ENCODE peak calls at places on chromosome 20, in ten cellular contexts. One of them, this sample, is unnamed.

GRCh38 chr20:4244700-4245485 is 229.5 kb upstream of the RNF24 start:
- DNase-seq in fibroblast of lung: peak; percentile 94
- DNase-seq in SK-N-SH: no peak
- DNase-seq in IMR-90: no peak
- DNase-seq in A549: peak; percentile 85
- DNase-seq in MM.1S: no peak
- DNase-seq in HepG2: peak; percentile 95
- DNase-seq in neural progenitor cell: no peak
- DNase-seq in H1: no peak
- DNase-seq in GM23338: no peak
- DNase-seq in this sample: peak; percentile 87

GRCh38 chr20:13783528-13783927 is 1.2 kb downstream of the ESF1 start:
- DNase-seq in fibroblast of lung: no peak
- DNase-seq in SK-N-SH: no peak
- DNase-seq in IMR-90: no peak
- DNase-seq in A549: no peak
- DNase-seq in MM.1S: no peak
- DNase-seq in HepG2: no peak
- DNase-seq in neural progenitor cell: no peak
- DNase-seq in H1: no peak
- DNase-seq in GM23338: peak; percentile 4
- DNase-seq in this sample: no peak

GRCh38 chr20:26218301-26218700 is 521.6 kb upstream of the ZNF337 start:
- DNase-seq in fibroblast of lung: no peak
- DNase-seq in SK-N-SH: no peak
- DNase-seq in IMR-90: peak; percentile 5
- DNase-seq in A549: no peak
- DNase-seq in MM.1S: no peak
- DNase-seq in HepG2: no peak
- DNase-seq in neural progenitor cell: no peak
- DNase-seq in H1: no peak
- DNase-seq in GM23338: no peak
- DNase-seq in this sample: no peak

GRCh38 chr20:10783660-10784336 is 110.0 kb upstream of the JAG1 start:
- DNase-seq in fibroblast of lung: no peak
- DNase-seq in SK-N-SH: no peak
- DNase-seq in IMR-90: no peak
- DNase-seq in A549: no peak
- DNase-seq in MM.1S: no peak
- DNase-seq in HepG2: no peak
- DNase-seq in neural progenitor cell: no peak
- DNase-seq in H1: no peak
- DNase-seq in GM23338: peak; percentile 62
- DNase-seq in this sample: peak; percentile 47

GRCh38 chr20:60465993-60466682 is 507.9 kb downstream of the CDH26 start:
- DNase-seq in fibroblast of lung: no peak
- DNase-seq in SK-N-SH: no peak
- DNase-seq in IMR-90: no peak
- DNase-seq in A549: no peak
- DNase-seq in MM.1S: no peak
- DNase-seq in HepG2: no peak
- DNase-seq in neural progenitor cell: no peak
- DNase-seq in H1: no peak
- DNase-seq in GM23338: no peak
- DNase-seq in this sample: no peak

GRCh38 chr20:32972181-32973076 is 31.8 kb downstream of the SUN5 start:
- DNase-seq in fibroblast of lung: no peak
- DNase-seq in SK-N-SH: no peak
- DNase-seq in IMR-90: no peak
- DNase-seq in A549: no peak
- DNase-seq in MM.1S: peak; percentile 83
- DNase-seq in HepG2: no peak
- DNase-seq in neural progenitor cell: no peak
- DNase-seq in H1: no peak
- DNase-seq in GM23338: peak; percentile 13
- DNase-seq in this sample: no peak

GRCh38 chr20:12966468-12967085 is 42.2 kb upstream of the SPTLC3 start:
- DNase-seq in fibroblast of lung: peak; percentile 76
- DNase-seq in SK-N-SH: no peak
- DNase-seq in IMR-90: peak; percentile 63
- DNase-seq in A549: peak; percentile 61
- DNase-seq in MM.1S: peak; percentile 37
- DNase-seq in HepG2: peak; percentile 65
- DNase-seq in neural progenitor cell: peak; percentile 23
- DNase-seq in H1: no peak
- DNase-seq in GM23338: peak; percentile 17
- DNase-seq in this sample: peak; percentile 60

GRCh38 chr20:37335642-37336368 is 10.1 kb upstream of the SRC start:
- DNase-seq in fibroblast of lung: peak; percentile 50
- DNase-seq in SK-N-SH: no peak
- DNase-seq in IMR-90: peak; percentile 34
- DNase-seq in A549: peak; percentile 48
- DNase-seq in MM.1S: no peak
- DNase-seq in HepG2: peak; percentile 48
- DNase-seq in neural progenitor cell: no peak
- DNase-seq in H1: no peak
- DNase-seq in GM23338: no peak
- DNase-seq in this sample: no peak

GRCh38 chr20:62322428-62323073 is 19.8 kb downstream of the ADRM1 start:
- DNase-seq in fibroblast of lung: no peak
- DNase-seq in SK-N-SH: no peak
- DNase-seq in IMR-90: no peak
- DNase-seq in A549: no peak
- DNase-seq in MM.1S: no peak
- DNase-seq in HepG2: no peak
- DNase-seq in neural progenitor cell: no peak
- DNase-seq in H1: no peak
- DNase-seq in GM23338: no peak
- DNase-seq in this sample: no peak

GRCh38 chr20:62325172-62325905 is 22.5 kb downstream of the ADRM1 start:
- DNase-seq in fibroblast of lung: no peak
- DNase-seq in SK-N-SH: no peak
- DNase-seq in IMR-90: no peak
- DNase-seq in A549: no peak
- DNase-seq in MM.1S: no peak
- DNase-seq in HepG2: no peak
- DNase-seq in neural progenitor cell: no peak
- DNase-seq in H1: no peak
- DNase-seq in GM23338: no peak
- DNase-seq in this sample: no peak

GRCh38 chr20:62321978-62322377 is 19.2 kb downstream of the ADRM1 start:
- DNase-seq in fibroblast of lung: no peak
- DNase-seq in SK-N-SH: no peak
- DNase-seq in IMR-90: no peak
- DNase-seq in A549: no peak
- DNase-seq in MM.1S: no peak
- DNase-seq in HepG2: no peak
- DNase-seq in neural progenitor cell: no peak
- DNase-seq in H1: no peak
- DNase-seq in GM23338: no peak
- DNase-seq in this sample: no peak

GRCh38 chr20:62323146-62323979 is 20.6 kb downstream of the ADRM1 start:
- DNase-seq in fibroblast of lung: no peak
- DNase-seq in SK-N-SH: no peak
- DNase-seq in IMR-90: no peak
- DNase-seq in A549: no peak
- DNase-seq in MM.1S: no peak
- DNase-seq in HepG2: no peak
- DNase-seq in neural progenitor cell: no peak
- DNase-seq in H1: no peak
- DNase-seq in GM23338: no peak
- DNase-seq in this sample: no peak

DNA sequence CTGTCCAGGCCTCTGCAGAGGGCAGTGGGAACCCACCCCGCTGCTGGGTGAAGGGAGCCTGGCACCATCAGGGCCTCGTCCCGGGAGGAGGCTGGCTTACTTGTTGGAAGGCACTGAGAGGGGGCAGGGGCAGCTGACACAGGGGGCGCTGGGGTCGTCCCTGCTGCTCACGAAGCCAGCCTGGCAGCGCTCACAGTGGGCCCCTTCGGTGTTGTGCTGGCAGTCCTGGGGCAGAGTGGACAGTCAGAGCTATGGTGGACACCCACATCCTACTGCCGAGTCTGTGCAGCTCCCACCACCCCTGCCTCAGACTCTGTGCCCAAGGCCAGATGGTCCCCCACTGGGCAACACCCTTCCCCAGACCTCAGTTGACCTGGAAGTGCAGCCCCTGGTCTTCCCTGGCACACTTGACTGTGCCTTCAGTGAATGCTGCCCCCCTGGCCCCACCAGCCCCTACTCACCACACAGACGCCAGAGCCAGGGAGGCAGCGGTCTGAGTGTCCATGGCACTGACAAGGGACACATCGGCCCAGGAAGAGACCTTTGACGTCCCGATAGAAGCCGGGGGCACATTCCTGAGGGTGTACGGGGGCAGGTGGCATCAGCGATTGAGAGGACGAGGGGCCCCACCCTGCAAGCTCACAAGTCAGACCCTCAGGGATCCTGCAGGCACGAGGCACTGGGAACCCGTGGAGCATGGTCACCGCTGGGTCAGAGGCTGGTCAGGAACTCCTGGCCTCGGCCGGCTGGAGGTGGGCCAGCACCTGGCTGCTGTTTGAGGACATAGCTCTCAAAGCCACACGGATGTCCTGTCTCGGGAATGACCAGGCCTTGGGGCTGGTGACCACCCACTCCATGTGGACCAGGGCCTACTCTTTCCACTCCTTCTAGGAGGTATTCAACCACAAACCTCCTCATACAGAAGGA is 21.4 kb downstream of the ADRM1 start:
- DNase-seq in fibroblast of lung: no peak
- DNase-seq in SK-N-SH: no peak
- DNase-seq in IMR-90: no peak
- DNase-seq in A549: no peak
- DNase-seq in MM.1S: no peak
- DNase-seq in HepG2: no peak
- DNase-seq in neural progenitor cell: no peak
- DNase-seq in H1: no peak
- DNase-seq in GM23338: no peak
- DNase-seq in this sample: no peak
- H3K4me3 ChIP-seq in fibroblast of lung: no peak overlapping the region
- H3K4me3 ChIP-seq in SK-N-SH: no peak overlapping the region
- H3K4me3 ChIP-seq in IMR-90: no peak overlapping the region
- H3K4me3 ChIP-seq in A549: no peak overlapping the region
- H3K4me3 ChIP-seq in MM.1S: no peak overlapping the region
- H3K4me3 ChIP-seq in HepG2: no peak overlapping the region
- H3K4me3 ChIP-seq in neural progenitor cell: no peak overlapping the region
- H3K4me3 ChIP-seq in H1: no peak overlapping the region
- H3K4me3 ChIP-seq in GM23338: no peak overlapping the region
- H3K4me3 ChIP-seq in this sample: no peak overlapping the region

GRCh38 chr20:50826121-50826520 is 31.3 kb downstream of the BCAS4 start:
- DNase-seq in fibroblast of lung: peak; percentile 38
- DNase-seq in SK-N-SH: no peak
- DNase-seq in IMR-90: peak; percentile 8
- DNase-seq in A549: no peak
- DNase-seq in MM.1S: no peak
- DNase-seq in HepG2: no peak
- DNase-seq in neural progenitor cell: no peak
- DNase-seq in H1: no peak
- DNase-seq in GM23338: no peak
- DNase-seq in this sample: no peak

GRCh38 chr20:50823319-50823718 is 28.5 kb downstream of the BCAS4 start:
- DNase-seq in fibroblast of lung: no peak
- DNase-seq in SK-N-SH: no peak
- DNase-seq in IMR-90: no peak
- DNase-seq in A549: no peak
- DNase-seq in MM.1S: no peak
- DNase-seq in HepG2: no peak
- DNase-seq in neural progenitor cell: no peak
- DNase-seq in H1: no peak
- DNase-seq in GM23338: no peak
- DNase-seq in this sample: no peak

GRCh38 chr20:50821257-50821921 is 26.5 kb downstream of the BCAS4 start:
- DNase-seq in fibroblast of lung: no peak
- DNase-seq in SK-N-SH: no peak
- DNase-seq in IMR-90: no peak
- DNase-seq in A549: no peak
- DNase-seq in MM.1S: no peak
- DNase-seq in HepG2: no peak
- DNase-seq in neural progenitor cell: no peak
- DNase-seq in H1: no peak
- DNase-seq in GM23338: no peak
- DNase-seq in this sample: no peak

GRCh38 chr20:50821994-50822393 is 27.1 kb downstream of the BCAS4 start:
- DNase-seq in fibroblast of lung: no peak
- DNase-seq in SK-N-SH: no peak
- DNase-seq in IMR-90: no peak
- DNase-seq in A549: no peak
- DNase-seq in MM.1S: no peak
- DNase-seq in HepG2: no peak
- DNase-seq in neural progenitor cell: no peak
- DNase-seq in H1: no peak
- DNase-seq in GM23338: no peak
- DNase-seq in this sample: no peak

DNA sequence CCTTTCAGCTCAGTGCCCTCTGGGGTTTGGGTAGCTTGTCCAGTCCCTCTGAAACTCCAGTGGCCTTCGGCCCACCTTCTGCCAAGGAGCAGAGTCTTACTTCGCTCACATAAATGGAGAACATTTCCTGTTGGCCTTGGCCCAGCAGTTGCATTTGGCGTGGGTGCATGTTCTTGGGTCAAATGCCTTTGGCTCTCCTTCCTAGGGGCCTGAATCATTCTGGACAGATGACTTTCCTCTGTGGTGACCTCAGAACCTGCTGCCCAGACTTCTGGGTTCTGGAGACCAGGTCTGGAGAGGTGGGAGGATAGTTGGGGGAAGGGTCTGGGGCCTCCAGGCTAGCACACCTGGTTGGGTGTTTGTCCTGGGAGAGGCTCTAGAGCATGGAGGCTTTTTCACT is 29.3 kb downstream of the BCAS4 start:
- DNase-seq in fibroblast of lung: peak; percentile 75
- DNase-seq in SK-N-SH: no peak
- DNase-seq in IMR-90: peak; percentile 86
- DNase-seq in A549: peak; percentile 30
- DNase-seq in MM.1S: no peak
- DNase-seq in HepG2: no peak
- DNase-seq in neural progenitor cell: no peak
- DNase-seq in H1: no peak
- DNase-seq in GM23338: no peak
- DNase-seq in this sample: no peak
- H3K4me2 ChIP-seq in fibroblast of lung: peak overlapping the region; percentile 63
- H3K4me2 ChIP-seq in SK-N-SH: peak overlapping the region; percentile 69
- H3K4me2 ChIP-seq in IMR-90: peak overlapping the region; percentile 25
- H3K4me2 ChIP-seq in A549: no peak overlapping the region
- H3K4me2 ChIP-seq in MM.1S: no peak overlapping the region
- H3K4me2 ChIP-seq in HepG2: no peak overlapping the region
- H3K4me2 ChIP-seq in neural progenitor cell: no peak overlapping the region
- H3K4me2 ChIP-seq in H1: no peak overlapping the region
- H3K4me2 ChIP-seq in GM23338: no peak overlapping the region
- H3K4me2 ChIP-seq in this sample: no peak overlapping the region

DNA sequence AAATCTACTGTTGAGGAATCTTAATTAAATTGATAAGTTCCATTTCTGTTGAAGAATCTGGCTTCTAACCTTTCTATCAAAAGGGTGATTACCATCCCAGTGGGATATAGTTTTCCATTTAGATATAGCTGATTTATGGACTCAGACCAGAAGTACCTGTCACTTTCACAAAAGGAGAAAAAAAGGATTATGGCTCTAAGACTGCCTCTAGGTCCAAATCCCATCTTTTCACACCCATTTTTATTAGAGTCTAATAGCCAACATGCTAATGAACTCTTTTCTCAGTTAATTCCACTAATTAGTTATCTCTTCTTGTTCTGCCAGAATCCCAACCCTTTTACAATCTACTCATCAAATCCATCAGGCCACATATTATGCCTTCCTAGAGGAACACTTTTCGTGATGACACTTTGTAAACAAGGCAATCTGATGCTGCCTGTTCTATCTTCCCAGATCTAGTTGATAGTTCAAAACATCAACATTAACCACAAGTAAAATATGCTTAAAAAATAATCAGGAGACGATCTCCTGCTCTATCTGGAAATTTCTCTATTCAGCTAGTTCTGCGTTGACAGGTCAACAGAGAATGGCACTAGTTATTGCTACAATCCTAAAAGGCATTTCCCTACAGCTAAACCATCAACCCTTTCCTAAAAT is 2.2 kb downstream of the B4GALT5 start:
- DNase-seq in fibroblast of lung: no peak
- DNase-seq in SK-N-SH: no peak
- DNase-seq in IMR-90: no peak
- DNase-seq in A549: no peak
- DNase-seq in MM.1S: no peak
- DNase-seq in HepG2: no peak
- DNase-seq in neural progenitor cell: no peak
- DNase-seq in H1: no peak
- DNase-seq in GM23338: no peak
- DNase-seq in this sample: no peak
- H3K4me3 ChIP-seq in fibroblast of lung: peak overlapping the region; percentile 77
- H3K4me3 ChIP-seq in SK-N-SH: peak overlapping the region; percentile 93
- H3K4me3 ChIP-seq in IMR-90: peak overlapping the region; percentile 3
- H3K4me3 ChIP-seq in A549: peak overlapping the region; percentile 84
- H3K4me3 ChIP-seq in MM.1S: peak overlapping the region; percentile 4
- H3K4me3 ChIP-seq in HepG2: peak overlapping the region; percentile 95
- H3K4me3 ChIP-seq in neural progenitor cell: peak overlapping the region; percentile 99
- H3K4me3 ChIP-seq in H1: peak overlapping the region; percentile 77
- H3K4me3 ChIP-seq in GM23338: peak overlapping the region; percentile 92
- H3K4me3 ChIP-seq in this sample: peak overlapping the region; percentile 92

GRCh38 chr20:1666802-1667201 is 9.2 kb upstream of the SIRPG start:
- DNase-seq in fibroblast of lung: no peak
- DNase-seq in SK-N-SH: no peak
- DNase-seq in IMR-90: no peak
- DNase-seq in A549: no peak
- DNase-seq in MM.1S: no peak
- DNase-seq in HepG2: no peak
- DNase-seq in neural progenitor cell: no peak
- DNase-seq in H1: no peak
- DNase-seq in GM23338: no peak
- DNase-seq in this sample: no peak

GRCh38 chr20:1665345-1665744 is 7.8 kb upstream of the SIRPG start:
- DNase-seq in fibroblast of lung: no peak
- DNase-seq in SK-N-SH: no peak
- DNase-seq in IMR-90: no peak
- DNase-seq in A549: no peak
- DNase-seq in MM.1S: no peak
- DNase-seq in HepG2: no peak
- DNase-seq in neural progenitor cell: no peak
- DNase-seq in H1: no peak
- DNase-seq in GM23338: no peak
- DNase-seq in this sample: no peak

GRCh38 chr20:1667510-1668085 is 10.0 kb upstream of the SIRPG start:
- DNase-seq in fibroblast of lung: no peak
- DNase-seq in SK-N-SH: no peak
- DNase-seq in IMR-90: no peak
- DNase-seq in A549: no peak
- DNase-seq in MM.1S: no peak
- DNase-seq in HepG2: no peak
- DNase-seq in neural progenitor cell: no peak
- DNase-seq in H1: no peak
- DNase-seq in GM23338: no peak
- DNase-seq in this sample: no peak

GRCh38 chr20:1663917-1664316 is 6.3 kb upstream of the SIRPG start:
- DNase-seq in fibroblast of lung: no peak
- DNase-seq in SK-N-SH: no peak
- DNase-seq in IMR-90: peak; percentile 1
- DNase-seq in A549: no peak
- DNase-seq in MM.1S: no peak
- DNase-seq in HepG2: no peak
- DNase-seq in neural progenitor cell: no peak
- DNase-seq in H1: no peak
- DNase-seq in GM23338: no peak
- DNase-seq in this sample: no peak

GRCh38 chr20:1664911-1665310 is 7.3 kb upstream of the SIRPG start:
- DNase-seq in fibroblast of lung: no peak
- DNase-seq in SK-N-SH: no peak
- DNase-seq in IMR-90: no peak
- DNase-seq in A549: no peak
- DNase-seq in MM.1S: no peak
- DNase-seq in HepG2: no peak
- DNase-seq in neural progenitor cell: no peak
- DNase-seq in H1: no peak
- DNase-seq in GM23338: no peak
- DNase-seq in this sample: no peak
- H3K4me2 ChIP-seq in fibroblast of lung: no peak overlapping the region
- H3K4me2 ChIP-seq in SK-N-SH: no peak overlapping the region
- H3K4me2 ChIP-seq in IMR-90: no peak overlapping the region
- H3K4me2 ChIP-seq in A549: no peak overlapping the region
- H3K4me2 ChIP-seq in MM.1S: no peak overlapping the region
- H3K4me2 ChIP-seq in HepG2: no peak overlapping the region
- H3K4me2 ChIP-seq in neural progenitor cell: no peak overlapping the region
- H3K4me2 ChIP-seq in H1: no peak overlapping the region
- H3K4me2 ChIP-seq in GM23338: no peak overlapping the region
- H3K4me2 ChIP-seq in this sample: no peak overlapping the region

This sample was measured in hepatocyte.